ENCODE peak calls at places on chromosomes 16 and 17, in nine cellular contexts. One of them, this sample, is unnamed.

GRCh38 chr16:89431158-89431584 is 59.2 kb downstream of the ANKRD11 start:
- DNase-seq in caudate nucleus: no peak
- DNase-seq in HCEC 1CT: peak
- DNase-seq in uterus: no peak
- DNase-seq in A549: peak
- DNase-seq in psoas muscle: peak
- DNase-seq in AML-193: no peak
- DNase-seq in NCI-H446 treated with DMSO at 0.1 percent for 48 hours: no peak
- DNase-seq in breast epithelium: no peak
- DNase-seq in this sample: peak

GRCh38 chr17:47735536-47736011 is 2.5 kb downstream of the TBX21 start:
- DNase-seq in caudate nucleus: no peak
- DNase-seq in A549: no peak
- DNase-seq in uterus: no peak
- DNase-seq in psoas muscle: no peak
- DNase-seq in HCEC 1CT: no peak
- DNase-seq in NCI-H446 treated with DMSO at 0.1 percent for 48 hours: no peak
- DNase-seq in AML-193: no peak
- DNase-seq in breast epithelium: no peak
- DNase-seq in this sample: no peak

GRCh38 chr16:14202697-14203096 is 131.6 kb downstream of the MRTFB start:
- DNase-seq in caudate nucleus: no peak
- DNase-seq in AML-193: peak
- DNase-seq in uterus: no peak
- DNase-seq in psoas muscle: no peak
- DNase-seq in breast epithelium: no peak
- DNase-seq in HCEC 1CT: peak
- DNase-seq in A549: peak
- DNase-seq in NCI-H446 treated with DMSO at 0.1 percent for 48 hours: no peak
- DNase-seq in this sample: peak

GRCh38 chr17:36697907-36698526 is 96.6 kb downstream of the MRM1 start:
- DNase-seq in uterus: no peak
- DNase-seq in HCEC 1CT: no peak
- DNase-seq in NCI-H446 treated with DMSO at 0.1 percent for 48 hours: no peak
- DNase-seq in AML-193: no peak
- DNase-seq in breast epithelium: no peak
- DNase-seq in A549: no peak
- DNase-seq in psoas muscle: no peak
- DNase-seq in caudate nucleus: no peak
- DNase-seq in this sample: no peak

GRCh38 chr17:73350864-73351263 is 39.1 kb upstream of the CDC42EP4 start:
- DNase-seq in breast epithelium: no peak
- DNase-seq in uterus: no peak
- DNase-seq in caudate nucleus: no peak
- DNase-seq in HCEC 1CT: no peak
- DNase-seq in AML-193: no peak
- DNase-seq in psoas muscle: no peak
- DNase-seq in A549: no peak
- DNase-seq in NCI-H446 treated with DMSO at 0.1 percent for 48 hours: no peak
- DNase-seq in this sample: no peak

GRCh38 chr16:30025156-30025555 is 2.2 kb downstream of the C16orf92 start:
- DNase-seq in uterus: no peak
- DNase-seq in AML-193: no peak
- DNase-seq in caudate nucleus: no peak
- DNase-seq in HCEC 1CT: no peak
- DNase-seq in breast epithelium: no peak
- DNase-seq in psoas muscle: no peak
- DNase-seq in NCI-H446 treated with DMSO at 0.1 percent for 48 hours: no peak
- DNase-seq in A549: no peak
- DNase-seq in this sample: no peak

GRCh38 chr17:67829331-67829730 is 4.0 kb downstream of the BPTF start:
- DNase-seq in AML-193: no peak
- DNase-seq in HCEC 1CT: no peak
- DNase-seq in uterus: no peak
- DNase-seq in psoas muscle: no peak
- DNase-seq in A549: no peak
- DNase-seq in NCI-H446 treated with DMSO at 0.1 percent for 48 hours: no peak
- DNase-seq in breast epithelium: no peak
- DNase-seq in caudate nucleus: no peak
- DNase-seq in this sample: no peak

GRCh38 chr16:60642956-60643355 is 1393.3 kb downstream of the CDH8 start:
- DNase-seq in NCI-H446 treated with DMSO at 0.1 percent for 48 hours: no peak
- DNase-seq in AML-193: no peak
- DNase-seq in breast epithelium: no peak
- DNase-seq in uterus: no peak
- DNase-seq in A549: no peak
- DNase-seq in HCEC 1CT: no peak
- DNase-seq in caudate nucleus: no peak
- DNase-seq in psoas muscle: no peak
- DNase-seq in this sample: no peak

GRCh38 chr16:79991918-79992317 is 391.4 kb upstream of the MAF start:
- DNase-seq in A549: no peak
- DNase-seq in psoas muscle: no peak
- DNase-seq in HCEC 1CT: no peak
- DNase-seq in breast epithelium: no peak
- DNase-seq in caudate nucleus: no peak
- DNase-seq in NCI-H446 treated with DMSO at 0.1 percent for 48 hours: no peak
- DNase-seq in uterus: no peak
- DNase-seq in AML-193: no peak
- DNase-seq in this sample: no peak

GRCh38 chr17:7852262-7852670 is 2.6 kb upstream of the TMEM88 start:
- DNase-seq in breast epithelium: no peak
- DNase-seq in caudate nucleus: no peak
- DNase-seq in psoas muscle: no peak
- DNase-seq in uterus: peak
- DNase-seq in HCEC 1CT: no peak
- DNase-seq in NCI-H446 treated with DMSO at 0.1 percent for 48 hours: no peak
- DNase-seq in A549: no peak
- DNase-seq in AML-193: no peak
- DNase-seq in this sample: no peak

GRCh38 chr16:84520778-84521770 is 16.6 kb upstream of the MEAK7 start:
- DNase-seq in NCI-H446 treated with DMSO at 0.1 percent for 48 hours: no peak
- DNase-seq in HCEC 1CT: no peak
- DNase-seq in psoas muscle: no peak
- DNase-seq in breast epithelium: peak
- DNase-seq in AML-193: no peak
- DNase-seq in caudate nucleus: no peak
- DNase-seq in A549: no peak
- DNase-seq in uterus: no peak
- DNase-seq in this sample: no peak

GRCh38 chr17:53896047-53896446 is 73.3 kb downstream of the KIF2B start:
- DNase-seq in A549: no peak
- DNase-seq in psoas muscle: no peak
- DNase-seq in AML-193: peak
- DNase-seq in NCI-H446 treated with DMSO at 0.1 percent for 48 hours: no peak
- DNase-seq in caudate nucleus: no peak
- DNase-seq in HCEC 1CT: no peak
- DNase-seq in uterus: no peak
- DNase-seq in breast epithelium: no peak
- DNase-seq in this sample: no peak

GRCh38 chr16:89506791-89507191 is 1.4 kb upstream of the SPG7 start:
- DNase-seq in NCI-H446 treated with DMSO at 0.1 percent for 48 hours: no peak
- DNase-seq in uterus: no peak
- DNase-seq in psoas muscle: no peak
- DNase-seq in A549: no peak
- DNase-seq in caudate nucleus: no peak
- DNase-seq in AML-193: no peak
- DNase-seq in breast epithelium: no peak
- DNase-seq in HCEC 1CT: no peak
- DNase-seq in this sample: peak

GRCh38 chr17:34619687-34620217 is 40.4 kb downstream of the TMEM132E start:
- DNase-seq in breast epithelium: no peak
- DNase-seq in NCI-H446 treated with DMSO at 0.1 percent for 48 hours: no peak
- DNase-seq in AML-193: no peak
- DNase-seq in psoas muscle: no peak
- DNase-seq in uterus: no peak
- DNase-seq in HCEC 1CT: no peak
- DNase-seq in A549: no peak
- DNase-seq in caudate nucleus: no peak
- DNase-seq in this sample: no peak

GRCh38 chr16:76837872-76838271 is 353.1 kb upstream of the MON1B start:
- DNase-seq in breast epithelium: no peak
- DNase-seq in NCI-H446 treated with DMSO at 0.1 percent for 48 hours: no peak
- DNase-seq in A549: no peak
- DNase-seq in AML-193: no peak
- DNase-seq in uterus: no peak
- DNase-seq in HCEC 1CT: no peak
- DNase-seq in psoas muscle: no peak
- DNase-seq in caudate nucleus: no peak
- DNase-seq in this sample: no peak

GRCh38 chr16:83105279-83106077 is 478.7 kb downstream of the CDH13 start:
- DNase-seq in uterus: no peak
- DNase-seq in psoas muscle: no peak
- DNase-seq in caudate nucleus: no peak
- DNase-seq in breast epithelium: no peak
- DNase-seq in HCEC 1CT: no peak
- DNase-seq in A549: no peak
- DNase-seq in NCI-H446 treated with DMSO at 0.1 percent for 48 hours: no peak
- DNase-seq in AML-193: no peak
- DNase-seq in this sample: no peak

GRCh38 chr17:49016775-49017463 is 19.7 kb downstream of the IGF2BP1 start:
- DNase-seq in NCI-H446 treated with DMSO at 0.1 percent for 48 hours: peak
- DNase-seq in AML-193: no peak
- DNase-seq in psoas muscle: no peak
- DNase-seq in HCEC 1CT: no peak
- DNase-seq in uterus: peak
- DNase-seq in A549: peak
- DNase-seq in breast epithelium: no peak
- DNase-seq in caudate nucleus: no peak
- DNase-seq in this sample: peak

GRCh38 chr17:65660947-65661346 is 99.5 kb upstream of the AXIN2 start:
- DNase-seq in NCI-H446 treated with DMSO at 0.1 percent for 48 hours: no peak
- DNase-seq in psoas muscle: no peak
- DNase-seq in breast epithelium: no peak
- DNase-seq in uterus: no peak
- DNase-seq in caudate nucleus: no peak
- DNase-seq in HCEC 1CT: peak
- DNase-seq in A549: peak
- DNase-seq in AML-193: no peak
- DNase-seq in this sample: peak

GRCh38 chr17:41521574-41522261 is 3.0 kb upstream of the KRT15 start:
- DNase-seq in A549: peak
- DNase-seq in uterus: no peak
- DNase-seq in HCEC 1CT: peak
- DNase-seq in AML-193: peak
- DNase-seq in psoas muscle: no peak
- DNase-seq in caudate nucleus: no peak
- DNase-seq in breast epithelium: peak
- DNase-seq in NCI-H446 treated with DMSO at 0.1 percent for 48 hours: no peak
- DNase-seq in this sample: peak

GRCh38 chr16:70437582-70438324 is 1.1 kb downstream of the ST3GAL2 start:
- DNase-seq in uterus: peak
- DNase-seq in HCEC 1CT: peak
- DNase-seq in caudate nucleus: no peak
- DNase-seq in AML-193: no peak
- DNase-seq in psoas muscle: no peak
- DNase-seq in NCI-H446 treated with DMSO at 0.1 percent for 48 hours: no peak
- DNase-seq in A549: no peak
- DNase-seq in breast epithelium: no peak
- DNase-seq in this sample: peak

GRCh38 chr16:46918905-46919792 is 35.0 kb downstream of the GPT2 start:
- DNase-seq in A549: no peak
- DNase-seq in uterus: no peak
- DNase-seq in breast epithelium: no peak
- DNase-seq in caudate nucleus: no peak
- DNase-seq in NCI-H446 treated with DMSO at 0.1 percent for 48 hours: no peak
- DNase-seq in HCEC 1CT: no peak
- DNase-seq in AML-193: no peak
- DNase-seq in psoas muscle: no peak
- DNase-seq in this sample: no peak

GRCh38 chr17:48753794-48754499 is 25.4 kb upstream of the HOXB13 start:
- DNase-seq in A549: no peak
- DNase-seq in uterus: no peak
- DNase-seq in HCEC 1CT: peak
- DNase-seq in breast epithelium: no peak
- DNase-seq in NCI-H446 treated with DMSO at 0.1 percent for 48 hours: no peak
- DNase-seq in caudate nucleus: no peak
- DNase-seq in psoas muscle: no peak
- DNase-seq in AML-193: no peak
- DNase-seq in this sample: no peak

GRCh38 chr17:42453544-42453943 is 5.1 kb upstream of the ATP6V0A1 start:
- DNase-seq in psoas muscle: no peak
- DNase-seq in uterus: no peak
- DNase-seq in AML-193: peak
- DNase-seq in HCEC 1CT: no peak
- DNase-seq in breast epithelium: no peak
- DNase-seq in caudate nucleus: no peak
- DNase-seq in NCI-H446 treated with DMSO at 0.1 percent for 48 hours: no peak
- DNase-seq in A549: no peak
- DNase-seq in this sample: no peak

GRCh38 chr16:55515110-55515509 is 6.2 kb downstream of the LPCAT2 start:
- DNase-seq in HCEC 1CT: peak
- DNase-seq in breast epithelium: no peak
- DNase-seq in AML-193: no peak
- DNase-seq in NCI-H446 treated with DMSO at 0.1 percent for 48 hours: no peak
- DNase-seq in psoas muscle: no peak
- DNase-seq in A549: no peak
- DNase-seq in caudate nucleus: no peak
- DNase-seq in uterus: no peak
- DNase-seq in this sample: no peak

GRCh38 chr16:59591480-59591879 is 857.4 kb upstream of the GOT2 start:
- DNase-seq in AML-193: no peak
- DNase-seq in psoas muscle: no peak
- DNase-seq in caudate nucleus: no peak
- DNase-seq in A549: no peak
- DNase-seq in breast epithelium: no peak
- DNase-seq in NCI-H446 treated with DMSO at 0.1 percent for 48 hours: no peak
- DNase-seq in HCEC 1CT: no peak
- DNase-seq in uterus: no peak
- DNase-seq in this sample: no peak

GRCh38 chr17:66934040-66934439 is 30.5 kb upstream of the CACNG4 start:
- DNase-seq in caudate nucleus: no peak
- DNase-seq in HCEC 1CT: no peak
- DNase-seq in NCI-H446 treated with DMSO at 0.1 percent for 48 hours: no peak
- DNase-seq in AML-193: no peak
- DNase-seq in uterus: no peak
- DNase-seq in A549: no peak
- DNase-seq in psoas muscle: no peak
- DNase-seq in breast epithelium: no peak
- DNase-seq in this sample: no peak

GRCh38 chr16:87948119-87948545 is 3.1 kb upstream of the BANP start:
- DNase-seq in psoas muscle: no peak
- DNase-seq in HCEC 1CT: no peak
- DNase-seq in A549: no peak
- DNase-seq in uterus: no peak
- DNase-seq in caudate nucleus: no peak
- DNase-seq in NCI-H446 treated with DMSO at 0.1 percent for 48 hours: no peak
- DNase-seq in AML-193: no peak
- DNase-seq in breast epithelium: no peak
- DNase-seq in this sample: no peak

GRCh38 chr16:49855280-49855821 is 561 bp downstream of the ZNF423 start:
- DNase-seq in uterus: peak
- DNase-seq in A549: peak
- DNase-seq in AML-193: peak
- DNase-seq in psoas muscle: peak
- DNase-seq in caudate nucleus: peak
- DNase-seq in breast epithelium: peak
- DNase-seq in HCEC 1CT: peak
- DNase-seq in NCI-H446 treated with DMSO at 0.1 percent for 48 hours: peak
- DNase-seq in this sample: peak

GRCh38 chr17:59601130-59601529 is 18.6 kb upstream of the CLTC start:
- DNase-seq in psoas muscle: no peak
- DNase-seq in HCEC 1CT: no peak
- DNase-seq in breast epithelium: no peak
- DNase-seq in A549: no peak
- DNase-seq in uterus: no peak
- DNase-seq in NCI-H446 treated with DMSO at 0.1 percent for 48 hours: no peak
- DNase-seq in caudate nucleus: no peak
- DNase-seq in AML-193: no peak
- DNase-seq in this sample: no peak

GRCh38 chr17:57666198-57666870 is 78.8 kb downstream of the CCDC182 start:
- DNase-seq in uterus: peak
- DNase-seq in caudate nucleus: no peak
- DNase-seq in psoas muscle: no peak
- DNase-seq in HCEC 1CT: no peak
- DNase-seq in AML-193: no peak
- DNase-seq in NCI-H446 treated with DMSO at 0.1 percent for 48 hours: no peak
- DNase-seq in breast epithelium: no peak
- DNase-seq in A549: no peak
- DNase-seq in this sample: no peak

GRCh38 chr16:2422123-2422867 is 7.0 kb upstream of the CCNF start:
- DNase-seq in NCI-H446 treated with DMSO at 0.1 percent for 48 hours: no peak
- DNase-seq in AML-193: no peak
- DNase-seq in HCEC 1CT: no peak
- DNase-seq in A549: no peak
- DNase-seq in uterus: no peak
- DNase-seq in psoas muscle: no peak
- DNase-seq in breast epithelium: no peak
- DNase-seq in caudate nucleus: no peak
- DNase-seq in this sample: no peak